ENCODE peak calls at places on chromosomes 5 and 9, in nine cellular contexts. One of them, this sample, is unnamed.

GRCh38 chr5:1011226-1011631 is 2.6 kb downstream of the NKD2 start:
- DNase-seq in nephron progenitor cell: peak
- DNase-seq in foreskin fibroblast: no peak
- DNase-seq in pulmonary artery endothelial cell: no peak
- DNase-seq in CD14-positive monocyte: peak
- DNase-seq in Panc1: no peak
- DNase-seq in skeletal muscle cell: no peak
- DNase-seq in HT-29: peak
- DNase-seq in vagina: no peak
- DNase-seq in this sample: no peak

GRCh38 chr9:85639675-85640186 is 102.0 kb downstream of the AGTPBP1 start:
- DNase-seq in pulmonary artery endothelial cell: no peak
- DNase-seq in HT-29: no peak
- DNase-seq in Panc1: no peak
- DNase-seq in vagina: no peak
- DNase-seq in nephron progenitor cell: no peak
- DNase-seq in foreskin fibroblast: no peak
- DNase-seq in skeletal muscle cell: no peak
- DNase-seq in CD14-positive monocyte: no peak
- DNase-seq in this sample: no peak

GRCh38 chr5:132103380-132103951 is 29.9 kb downstream of the CSF2 start:
- DNase-seq in Panc1: peak
- DNase-seq in HT-29: peak
- DNase-seq in nephron progenitor cell: no peak
- DNase-seq in CD14-positive monocyte: peak
- DNase-seq in skeletal muscle cell: peak
- DNase-seq in foreskin fibroblast: peak
- DNase-seq in pulmonary artery endothelial cell: peak
- DNase-seq in vagina: no peak
- DNase-seq in this sample: peak

GRCh38 chr5:137462816-137463520 is 36.2 kb downstream of the SPOCK1 start:
- DNase-seq in CD14-positive monocyte: no peak
- DNase-seq in Panc1: no peak
- DNase-seq in vagina: no peak
- DNase-seq in pulmonary artery endothelial cell: no peak
- DNase-seq in nephron progenitor cell: no peak
- DNase-seq in foreskin fibroblast: peak
- DNase-seq in HT-29: no peak
- DNase-seq in skeletal muscle cell: no peak
- DNase-seq in this sample: no peak

GRCh38 chr5:37789991-37790390 is 49.9 kb downstream of the GDNF start:
- DNase-seq in nephron progenitor cell: no peak
- DNase-seq in skeletal muscle cell: no peak
- DNase-seq in pulmonary artery endothelial cell: no peak
- DNase-seq in CD14-positive monocyte: no peak
- DNase-seq in HT-29: no peak
- DNase-seq in vagina: no peak
- DNase-seq in foreskin fibroblast: peak
- DNase-seq in Panc1: no peak
- DNase-seq in this sample: no peak

GRCh38 chr5:175778951-175779475 is 92.4 kb upstream of the CPLX2 start:
- DNase-seq in HT-29: peak
- DNase-seq in pulmonary artery endothelial cell: no peak
- DNase-seq in foreskin fibroblast: no peak
- DNase-seq in nephron progenitor cell: no peak
- DNase-seq in Panc1: no peak
- DNase-seq in skeletal muscle cell: peak
- DNase-seq in vagina: no peak
- DNase-seq in CD14-positive monocyte: no peak
- DNase-seq in this sample: no peak

GRCh38 chr9:27491164-27491563 is 32.9 kb upstream of the IFNK start:
- DNase-seq in CD14-positive monocyte: peak
- DNase-seq in vagina: no peak
- DNase-seq in Panc1: no peak
- DNase-seq in HT-29: no peak
- DNase-seq in pulmonary artery endothelial cell: no peak
- DNase-seq in foreskin fibroblast: no peak
- DNase-seq in nephron progenitor cell: no peak
- DNase-seq in skeletal muscle cell: peak
- DNase-seq in this sample: no peak

GRCh38 chr9:124264812-124265211 is 7.1 kb downstream of the NEK6 start:
- DNase-seq in HT-29: no peak
- DNase-seq in skeletal muscle cell: no peak
- DNase-seq in vagina: no peak
- DNase-seq in pulmonary artery endothelial cell: no peak
- DNase-seq in Panc1: no peak
- DNase-seq in CD14-positive monocyte: peak
- DNase-seq in nephron progenitor cell: no peak
- DNase-seq in foreskin fibroblast: peak
- DNase-seq in this sample: peak

GRCh38 chr5:103450333-103451061 is 112.1 kb downstream of the NUDT12 start:
- DNase-seq in HT-29: no peak
- DNase-seq in skeletal muscle cell: peak
- DNase-seq in pulmonary artery endothelial cell: no peak
- DNase-seq in Panc1: no peak
- DNase-seq in nephron progenitor cell: no peak
- DNase-seq in CD14-positive monocyte: no peak
- DNase-seq in foreskin fibroblast: peak
- DNase-seq in vagina: no peak
- DNase-seq in this sample: no peak

GRCh38 chr9:6247266-6247665 is 31.7 kb downstream of the IL33 start:
- DNase-seq in vagina: no peak
- DNase-seq in nephron progenitor cell: no peak
- DNase-seq in CD14-positive monocyte: no peak
- DNase-seq in foreskin fibroblast: no peak
- DNase-seq in pulmonary artery endothelial cell: no peak
- DNase-seq in HT-29: no peak
- DNase-seq in Panc1: no peak
- DNase-seq in skeletal muscle cell: no peak
- DNase-seq in this sample: no peak

GRCh38 chr5:132369471-132370240 is at the start of gene SLC22A5:
- DNase-seq in CD14-positive monocyte: no peak
- DNase-seq in skeletal muscle cell: no peak
- DNase-seq in vagina: peak
- DNase-seq in pulmonary artery endothelial cell: no peak
- DNase-seq in HT-29: peak
- DNase-seq in Panc1: no peak
- DNase-seq in nephron progenitor cell: peak
- DNase-seq in foreskin fibroblast: peak
- DNase-seq in this sample: peak

GRCh38 chr5:33261305-33261704 is 179.5 kb upstream of the TARS1 start:
- DNase-seq in skeletal muscle cell: peak
- DNase-seq in pulmonary artery endothelial cell: no peak
- DNase-seq in HT-29: no peak
- DNase-seq in nephron progenitor cell: no peak
- DNase-seq in Panc1: no peak
- DNase-seq in vagina: no peak
- DNase-seq in CD14-positive monocyte: no peak
- DNase-seq in foreskin fibroblast: peak
- DNase-seq in this sample: no peak

GRCh38 chr9:87193925-87194380 is 246.6 kb upstream of the GAS1 start:
- DNase-seq in vagina: no peak
- DNase-seq in pulmonary artery endothelial cell: no peak
- DNase-seq in skeletal muscle cell: peak
- DNase-seq in CD14-positive monocyte: no peak
- DNase-seq in Panc1: no peak
- DNase-seq in nephron progenitor cell: no peak
- DNase-seq in HT-29: no peak
- DNase-seq in foreskin fibroblast: peak
- DNase-seq in this sample: peak

GRCh38 chr9:15606667-15607472 is 54.0 kb downstream of the CCDC171 start:
- DNase-seq in foreskin fibroblast: peak
- DNase-seq in Panc1: no peak
- DNase-seq in pulmonary artery endothelial cell: no peak
- DNase-seq in nephron progenitor cell: no peak
- DNase-seq in CD14-positive monocyte: no peak
- DNase-seq in vagina: no peak
- DNase-seq in skeletal muscle cell: no peak
- DNase-seq in HT-29: peak
- DNase-seq in this sample: no peak

GRCh38 chr9:121350993-121351561 is 19.0 kb downstream of the STOM start:
- DNase-seq in vagina: no peak
- DNase-seq in CD14-positive monocyte: no peak
- DNase-seq in foreskin fibroblast: peak
- DNase-seq in nephron progenitor cell: no peak
- DNase-seq in HT-29: peak
- DNase-seq in Panc1: no peak
- DNase-seq in skeletal muscle cell: peak
- DNase-seq in pulmonary artery endothelial cell: peak
- DNase-seq in this sample: peak